ENCODE peak calls at places on chromosomes 6 and 20, in four cellular contexts. U is A549, T is GM12878, G is K562. S is an unnamed sample.

GRCh38 chr6:31363809-31364208 is 6.8 kb upstream of the HLA-B start:
- DNase-seq in T (no peak), G (no peak), U (no peak), S (no peak)

GRCh38 chr6:135030056-135030473 is 24.6 kb downstream of the HBS1L start:
- DNase-seq in T (peak), U (no peak), G (no peak), S (no peak)

GRCh38 chr6:100456881-100457220 is 7.9 kb downstream of the SIM1 start:
- DNase-seq in T (no peak), G (no peak), U (no peak), S (no peak)

GRCh38 chr6:36333889-36334288 is 2.8 kb downstream of the BNIP5 start:
- DNase-seq in U (no peak), G (no peak), T (no peak), S (no peak)

GRCh38 chr20:36544134-36545018 is 3.1 kb downstream of the MYL9 start:
- DNase-seq in T (no peak), U (no peak), G (no peak), S (no peak)

GRCh38 chr6:161137839-161138544 is 135.9 kb downstream of the AGPAT4 start:
- DNase-seq in U (no peak), T (no peak), G (no peak), S (no peak)

GRCh38 chr20:45347936-45348809 is at the start of gene SDC4:
- DNase-seq in T (no peak), G (peak), U (peak), S (no peak)

GRCh38 chr20:50267041-50267865 is 76.6 kb downstream of the CEBPB start:
- DNase-seq in G (peak), T (no peak), U (peak), S (peak)

GRCh38 chr6:15312500-15312899 is 66.6 kb downstream of the JARID2 start:
- DNase-seq in U (no peak), G (no peak), T (no peak), S (no peak)

GRCh38 chr6:40477246-40478126 is 109.7 kb downstream of the LRFN2 start:
- DNase-seq in U (no peak), G (no peak), T (no peak), S (no peak)

GRCh38 chr20:51886891-51887608 is 84.7 kb upstream of the SALL4 start:
- DNase-seq in U (no peak), T (no peak), G (no peak), S (no peak)
- TF ChIP-seq HDAC2 in U (no peak), T (no peak), G (no peak), S (no peak)

DNA sequence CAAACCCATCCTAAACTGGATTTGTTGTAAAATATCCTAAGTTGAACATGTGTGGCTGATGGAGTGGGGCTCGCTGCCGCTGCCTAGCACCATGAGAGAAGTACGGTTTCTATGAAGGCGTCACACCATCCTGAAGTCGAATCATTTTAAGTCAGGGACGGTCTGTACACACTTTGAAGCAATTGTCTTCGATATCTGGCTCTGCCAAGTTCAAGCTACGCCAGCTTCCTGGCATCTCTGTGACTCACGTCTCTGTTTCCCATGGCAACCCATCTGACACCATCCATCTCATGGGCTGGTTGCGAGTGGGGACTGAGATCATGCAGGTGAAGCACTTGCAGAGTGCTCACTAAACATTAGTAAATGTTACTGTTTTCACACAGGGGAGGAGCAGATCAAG is 252.5 kb downstream of the MYLK4 start:
- DNase-seq in T (no peak), U (no peak), G (no peak), S (no peak)
- TF ChIP-seq HDAC2 in T (no peak), U (no peak), G (no peak), S (no peak)

GRCh38 chr20:14189794-14190402 is 147.5 kb downstream of the FLRT3 start:
- DNase-seq in G (no peak), U (peak), T (no peak), S (peak)
- TF ChIP-seq HDAC2 in G (no peak), U (no peak), T (no peak), S (no peak)

GRCh38 chr6:159557046-159557445 is 136.0 kb downstream of the SOD2 start:
- DNase-seq in U (no peak), T (no peak), G (no peak), S (no peak)
- TF ChIP-seq HDAC2 in U (no peak), T (no peak), G (no peak), S (no peak)

DNA sequence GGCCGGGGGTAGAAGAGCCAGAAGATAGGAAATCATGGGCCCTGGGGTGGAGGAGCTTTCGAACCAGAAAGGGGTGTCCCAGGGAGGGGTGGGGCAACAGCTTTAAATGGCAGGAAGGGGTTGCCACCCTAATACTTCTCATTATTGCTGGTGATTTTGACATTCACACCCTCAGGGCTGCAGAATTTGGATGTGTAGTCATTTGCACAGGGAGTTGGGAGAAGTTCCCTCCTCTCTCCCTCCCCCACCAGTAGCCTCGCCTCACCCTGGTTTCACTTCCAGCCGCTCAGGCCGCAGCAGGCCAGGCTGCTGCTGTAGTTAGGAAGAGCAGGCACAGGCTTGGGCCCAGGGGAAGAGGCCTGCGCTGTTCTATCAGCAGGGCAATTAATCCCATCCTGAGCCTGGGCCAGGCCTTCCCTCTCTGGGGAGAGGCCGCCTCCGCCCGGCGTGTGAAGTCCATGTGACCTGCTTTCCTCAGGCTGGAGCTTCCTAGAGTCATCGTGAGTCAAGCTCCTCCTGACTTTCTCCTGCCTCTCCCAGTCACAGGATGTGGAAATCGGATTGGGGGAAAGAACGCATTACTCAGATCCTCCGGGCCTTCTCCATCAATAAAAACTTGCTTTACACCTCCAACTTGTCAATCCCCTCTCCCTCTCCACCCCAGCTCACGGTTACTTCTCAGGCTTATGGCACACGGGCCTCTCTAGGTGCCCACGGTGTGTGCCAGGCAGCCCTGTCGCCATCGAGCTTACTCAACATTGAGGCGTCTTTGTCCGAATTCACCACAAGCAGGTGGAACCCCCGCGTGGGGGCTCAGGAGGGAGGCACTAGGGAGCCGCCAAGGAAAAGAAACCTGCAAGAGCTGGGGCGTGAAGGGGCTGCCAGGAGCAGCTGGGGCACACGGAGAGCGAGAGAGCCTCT is 7.8 kb downstream of the ADTRP start:
- DNase-seq in G (no peak), U (peak), T (no peak), S (no peak)
- TF ChIP-seq HDAC2 in G (no peak), U (no peak), T (no peak), S (no peak)

DNA sequence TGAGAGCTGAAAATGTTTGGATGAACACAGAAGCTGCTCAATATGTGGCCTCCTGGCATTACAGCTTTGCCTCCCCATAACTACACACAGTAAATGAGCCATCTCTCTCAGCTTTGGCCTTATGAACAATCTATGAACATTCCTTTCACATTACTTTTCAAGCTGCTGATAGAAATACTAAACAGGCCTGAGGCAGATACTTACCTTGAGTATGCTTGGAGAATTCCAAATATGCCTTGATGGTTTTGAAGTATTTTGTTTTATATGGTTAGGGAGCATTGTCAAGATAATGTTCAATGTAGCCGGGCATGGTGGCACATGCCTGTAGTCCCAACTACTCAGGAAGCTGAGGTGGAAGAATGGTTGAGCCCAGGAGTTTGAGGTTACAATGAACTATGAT is 104.5 kb downstream of the CD24 start:
- DNase-seq in U (peak), G (no peak), T (no peak), S (peak)
- TF ChIP-seq HDAC2 in U (no peak), G (no peak), T (no peak), S (no peak)

DNA sequence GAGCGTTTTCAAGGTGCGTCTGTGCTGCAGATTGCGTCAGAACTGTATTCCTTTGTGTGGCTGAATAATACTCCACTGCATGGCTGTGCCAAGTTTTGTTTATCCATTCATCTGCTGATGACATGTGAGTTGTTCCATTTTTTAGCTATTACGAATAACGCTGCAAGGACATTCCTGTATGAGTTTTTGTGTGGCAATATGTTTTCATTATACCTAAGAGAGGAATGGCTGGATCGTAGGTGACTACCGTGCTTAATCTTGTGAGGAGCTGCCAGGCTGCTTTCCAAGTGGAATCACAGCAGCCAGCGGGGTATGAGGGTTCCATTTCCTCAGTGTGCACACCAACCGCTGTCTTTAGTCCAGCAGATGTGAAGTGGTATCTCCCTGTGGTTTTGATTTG is 1.1 kb upstream of the DACT2 start:
- DNase-seq in T (no peak), U (no peak), G (no peak), S (no peak)
- TF ChIP-seq HDAC2 in T (no peak), U (no peak), G (no peak), S (no peak)

DNA sequence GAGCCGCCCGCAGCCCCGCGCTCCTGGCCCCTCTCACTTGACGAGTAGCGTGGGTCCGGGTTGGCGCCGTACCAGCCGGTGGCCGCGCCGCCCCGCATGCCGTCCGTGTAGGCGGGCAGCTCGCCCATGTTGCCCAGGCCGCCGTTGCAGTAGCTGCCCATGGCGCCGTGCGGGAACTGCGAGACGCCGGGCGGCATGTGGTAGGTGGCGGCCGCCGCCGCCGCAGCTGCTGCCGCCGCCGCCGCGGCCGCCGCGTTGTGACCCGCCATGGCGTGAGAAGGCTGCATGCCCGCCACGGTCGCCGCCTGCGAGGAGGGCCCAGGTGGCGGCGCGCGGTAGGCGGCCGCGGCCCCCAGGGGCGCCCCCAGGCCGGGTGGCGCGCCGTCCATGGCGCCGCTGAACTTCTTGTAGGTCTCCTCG is 395 bp downstream of the NKX2-4 start:
- DNase-seq in G (no peak), T (no peak), U (no peak), S (no peak)
- TF ChIP-seq HDAC2 in G (no peak), T (no peak), U (no peak), S (no peak)

DNA sequence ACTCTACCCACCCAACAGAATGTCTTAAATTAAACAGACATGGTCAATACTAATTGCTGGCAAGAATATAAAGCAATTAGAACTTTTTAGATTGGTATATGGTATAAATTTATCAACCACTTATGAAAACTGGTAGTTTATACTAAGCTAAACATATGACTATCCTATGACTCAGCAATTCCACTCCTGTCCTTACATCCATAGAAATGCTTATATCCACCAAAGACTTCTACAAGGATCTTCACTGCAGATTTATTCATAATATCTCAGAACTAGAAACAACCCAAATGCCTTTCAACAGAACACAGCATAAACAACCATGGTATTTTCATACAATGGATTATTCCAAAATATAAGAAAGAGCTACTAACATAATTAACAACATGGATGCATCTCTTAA is 4.6 kb downstream of the ZNF184 start:
- DNase-seq in U (no peak), G (no peak), T (no peak), S (no peak)
- TF ChIP-seq HDAC2 in U (no peak), G (no peak), T (no peak), S (no peak)

S was measured in HepG2.